ENCODE peak calls at places on chromosomes 7 and 10, in nine cellular contexts. B, D, F, J, T, S, H, X and W are unnamed samples.

GRCh38 chr10:11245510-11245909 is 227.8 kb downstream of the CELF2 start:
- DNase-seq in B (no peak), D (no peak), F (no peak), J (no peak), T (no peak), S (no peak), H (peak), X (no peak), W (no peak)

GRCh38 chr10:98577168-98577567 is 130.4 kb upstream of the HPS1 start:
- DNase-seq in B (no peak), D (no peak), F (no peak), J (no peak), T (no peak), S (no peak), H (no peak), X (no peak), W (no peak)

GRCh38 chr7:231030-231857 is 38.9 kb downstream of the FAM20C start:
- DNase-seq in B (no peak), D (no peak), F (no peak), J (no peak), T (no peak), S (no peak), H (no peak), X (no peak), W (no peak)

GRCh38 chr7:140475747-140476333 is 3.5 kb downstream of the MKRN1 start:
- DNase-seq in B (peak), D (no peak), F (no peak), J (peak), T (peak), S (peak), H (peak), X (no peak), W (peak)

GRCh38 chr7:129788993-129789392 is 163.8 kb downstream of the UBE2H start:
- DNase-seq in B (no peak), D (no peak), F (no peak), J (no peak), T (no peak), S (no peak), H (no peak), X (no peak), W (no peak)

GRCh38 chr10:110273474-110273873 is 31.2 kb downstream of the SMNDC1 start:
- DNase-seq in B (no peak), D (peak), F (peak), J (peak), T (no peak), S (no peak), H (peak), X (peak), W (no peak)

GRCh38 chr10:32197423-32197822 is 141.2 kb upstream of the KIF5B start:
- DNase-seq in B (peak), D (no peak), F (no peak), J (no peak), T (no peak), S (no peak), H (peak), X (no peak), W (no peak)

GRCh38 chr7:131859162-131859821 is 302.9 kb upstream of the PODXL start:
- DNase-seq in B (peak), D (peak), F (peak), J (peak), T (peak), S (peak), H (peak), X (peak), W (peak)

GRCh38 chr10:87092861-87093460 is 1.7 kb downstream of the GLUD1 start:
- DNase-seq in B (peak), D (no peak), F (no peak), J (no peak), T (no peak), S (no peak), H (peak), X (no peak), W (peak)

GRCh38 chr7:108109216-108109908 is 20.8 kb downstream of the LAMB4 start:
- DNase-seq in B (peak), D (no peak), F (no peak), J (no peak), T (no peak), S (no peak), H (peak), X (no peak), W (peak)

GRCh38 chr10:89301231-89301630 is 615 bp upstream of the IFIT2 start:
- DNase-seq in B (peak), D (no peak), F (no peak), J (no peak), T (no peak), S (no peak), H (no peak), X (no peak), W (no peak)

GRCh38 chr7:42478717-42479116 is 241.7 kb upstream of the GLI3 start:
- DNase-seq in B (no peak), D (peak), F (no peak), J (no peak), T (no peak), S (no peak), H (no peak), X (no peak), W (no peak)

GRCh38 chr7:16344927-16345326 is 76.4 kb downstream of the CRPPA start:
- DNase-seq in B (no peak), D (no peak), F (no peak), J (no peak), T (no peak), S (no peak), H (no peak), X (no peak), W (no peak)

GRCh38 chr10:116626815-116627214 is 6.1 kb downstream of the PNLIPRP2 start:
- DNase-seq in B (no peak), D (no peak), F (no peak), J (no peak), T (no peak), S (no peak), H (no peak), X (no peak), W (no peak)

GRCh38 chr10:48551796-48552591 is 52.9 kb downstream of the ARHGAP22 start:
- DNase-seq in B (peak), D (peak), F (no peak), J (peak), T (peak), S (peak), H (peak), X (no peak), W (peak)

GRCh38 chr7:95549818-95550529 is 46.3 kb downstream of the PDK4 start:
- DNase-seq in B (peak), D (peak), F (peak), J (peak), T (peak), S (no peak), H (peak), X (peak), W (peak)

GRCh38 chr10:130709415-130709814 is 573.2 kb downstream of the GLRX3 start:
- DNase-seq in B (no peak), D (no peak), F (no peak), J (no peak), T (no peak), S (no peak), H (no peak), X (no peak), W (no peak)

GRCh38 chr10:72315611-72316385 is 38.9 kb downstream of the DNAJB12 start:
- DNase-seq in B (peak), D (no peak), F (no peak), J (peak), T (no peak), S (no peak), H (peak), X (no peak), W (no peak)

GRCh38 chr10:130492266-130492934 is 356.2 kb downstream of the GLRX3 start:
- DNase-seq in B (no peak), D (no peak), F (no peak), J (no peak), T (no peak), S (no peak), H (no peak), X (no peak), W (no peak)

GRCh38 chr10:77390481-77390891 is 247.1 kb downstream of the KCNMA1 start:
- DNase-seq in B (no peak), D (no peak), F (no peak), J (no peak), T (no peak), S (no peak), H (no peak), X (no peak), W (no peak)

GRCh38 chr7:30965372-30965771 is 1.6 kb downstream of the GHRHR start:
- DNase-seq in B (no peak), D (no peak), F (no peak), J (no peak), T (no peak), S (no peak), H (no peak), X (no peak), W (no peak)